ENCODE peak calls at places on chromosome 1, in seven cellular contexts. One of them, this sample, is unnamed.

GRCh38 chr1:180586671-180587155 is 27.9 kb downstream of the OVAAL start:
- DNase-seq in islet precursor cell: peak
- DNase-seq in upper lobe of right lung: no peak
- DNase-seq in BJ: no peak
- DNase-seq in stimulated activated naive CD8-positive, alpha-beta T cell treated with anti-CD3 and anti-CD28 coated beads, Interleukin-15, amount 100 ng/mL, for 72 hours: no peak
- DNase-seq in cardiac fibroblast: peak
- DNase-seq in GM04503: no peak
- DNase-seq in this sample: peak

GRCh38 chr1:160094291-160094625 is 4.2 kb downstream of the IGSF8 start:
- DNase-seq in stimulated activated naive CD8-positive, alpha-beta T cell treated with anti-CD3 and anti-CD28 coated beads, Interleukin-15, amount 100 ng/mL, for 72 hours: no peak
- DNase-seq in GM04503: no peak
- DNase-seq in BJ: no peak
- DNase-seq in upper lobe of right lung: no peak
- DNase-seq in islet precursor cell: no peak
- DNase-seq in cardiac fibroblast: no peak
- DNase-seq in this sample: no peak

GRCh38 chr1:153699116-153699515 is 20.6 kb downstream of the NPR1 start:
- DNase-seq in stimulated activated naive CD8-positive, alpha-beta T cell treated with anti-CD3 and anti-CD28 coated beads, Interleukin-15, amount 100 ng/mL, for 72 hours: no peak
- DNase-seq in GM04503: peak
- DNase-seq in BJ: no peak
- DNase-seq in cardiac fibroblast: peak
- DNase-seq in islet precursor cell: no peak
- DNase-seq in upper lobe of right lung: no peak
- DNase-seq in this sample: no peak

GRCh38 chr1:197664391-197664790 is 110.9 kb downstream of the DENND1B start:
- DNase-seq in islet precursor cell: no peak
- DNase-seq in cardiac fibroblast: no peak
- DNase-seq in BJ: no peak
- DNase-seq in upper lobe of right lung: no peak
- DNase-seq in GM04503: no peak
- DNase-seq in stimulated activated naive CD8-positive, alpha-beta T cell treated with anti-CD3 and anti-CD28 coated beads, Interleukin-15, amount 100 ng/mL, for 72 hours: no peak
- DNase-seq in this sample: no peak

GRCh38 chr1:232047473-232047872 is 420.9 kb downstream of the DISC1 start:
- DNase-seq in BJ: no peak
- DNase-seq in cardiac fibroblast: no peak
- DNase-seq in stimulated activated naive CD8-positive, alpha-beta T cell treated with anti-CD3 and anti-CD28 coated beads, Interleukin-15, amount 100 ng/mL, for 72 hours: no peak
- DNase-seq in GM04503: no peak
- DNase-seq in islet precursor cell: no peak
- DNase-seq in upper lobe of right lung: no peak
- DNase-seq in this sample: no peak

GRCh38 chr1:61428146-61428545 is 296.8 kb downstream of the TM2D1 start:
- DNase-seq in upper lobe of right lung: no peak
- DNase-seq in GM04503: peak
- DNase-seq in BJ: peak
- DNase-seq in islet precursor cell: no peak
- DNase-seq in cardiac fibroblast: no peak
- DNase-seq in stimulated activated naive CD8-positive, alpha-beta T cell treated with anti-CD3 and anti-CD28 coated beads, Interleukin-15, amount 100 ng/mL, for 72 hours: no peak
- DNase-seq in this sample: no peak

GRCh38 chr1:92817137-92817697 is 14.6 kb upstream of the RPL5 start:
- DNase-seq in islet precursor cell: no peak
- DNase-seq in stimulated activated naive CD8-positive, alpha-beta T cell treated with anti-CD3 and anti-CD28 coated beads, Interleukin-15, amount 100 ng/mL, for 72 hours: no peak
- DNase-seq in BJ: no peak
- DNase-seq in GM04503: no peak
- DNase-seq in cardiac fibroblast: no peak
- DNase-seq in upper lobe of right lung: no peak
- DNase-seq in this sample: no peak

GRCh38 chr1:84355556-84355955 is 42.7 kb upstream of the DNASE2B start:
- DNase-seq in BJ: no peak
- DNase-seq in cardiac fibroblast: no peak
- DNase-seq in islet precursor cell: no peak
- DNase-seq in stimulated activated naive CD8-positive, alpha-beta T cell treated with anti-CD3 and anti-CD28 coated beads, Interleukin-15, amount 100 ng/mL, for 72 hours: no peak
- DNase-seq in upper lobe of right lung: no peak
- DNase-seq in GM04503: no peak
- DNase-seq in this sample: no peak

GRCh38 chr1:22562584-22563551 is at the start of gene EPHA8:
- DNase-seq in GM04503: no peak
- DNase-seq in cardiac fibroblast: no peak
- DNase-seq in islet precursor cell: no peak
- DNase-seq in upper lobe of right lung: no peak
- DNase-seq in BJ: no peak
- DNase-seq in stimulated activated naive CD8-positive, alpha-beta T cell treated with anti-CD3 and anti-CD28 coated beads, Interleukin-15, amount 100 ng/mL, for 72 hours: no peak
- DNase-seq in this sample: no peak

GRCh38 chr1:203324103-203325003 is 19.0 kb downstream of the BTG2 start:
- DNase-seq in BJ: no peak
- DNase-seq in upper lobe of right lung: peak
- DNase-seq in islet precursor cell: no peak
- DNase-seq in cardiac fibroblast: peak
- DNase-seq in GM04503: no peak
- DNase-seq in stimulated activated naive CD8-positive, alpha-beta T cell treated with anti-CD3 and anti-CD28 coated beads, Interleukin-15, amount 100 ng/mL, for 72 hours: peak
- DNase-seq in this sample: no peak

This sample was measured in dermis microvascular lymphatic vessel endothelial cell.